ENCODE peak calls at places on chromosome 13, in five cellular contexts. F is HepG2, Y is GM12878, K is sigmoid colon, T is H1. A is an unnamed sample.

GRCh38 chr13:23514076-23514475 is 56.1 kb upstream of the TNFRSF19 start:
- DNase-seq in Y (no peak), K (no peak), T (no peak), F (no peak), A (no peak)

GRCh38 chr13:91144054-91144453 is 203.4 kb upstream of the MIR17HG start:
- DNase-seq in K (no peak), Y (no peak), F (no peak), T (no peak), A (no peak)

GRCh38 chr13:27022571-27023311 is 148.9 kb downstream of the USP12 start:
- DNase-seq in Y (no peak), T (no peak), K (peak), F (peak), A (no peak)

GRCh38 chr13:20219585-20219984 is 12.5 kb downstream of the GJB6 start:
- DNase-seq in K (no peak), F (no peak), T (no peak), Y (peak), A (no peak)

GRCh38 chr13:95601906-95602305 is 42.6 kb downstream of the DZIP1 start:
- DNase-seq in K (no peak), F (no peak), Y (no peak), T (no peak), A (no peak)

GRCh38 chr13:27857271-27857670 is 62.5 kb upstream of the PDX1 start:
- DNase-seq in Y (no peak), K (no peak), F (no peak), T (no peak), A (peak)

GRCh38 chr13:20356437-20356836 is 124.3 kb upstream of the GJB6 start:
- DNase-seq in Y (no peak), K (no peak), T (no peak), F (no peak), A (no peak)

GRCh38 chr13:59318320-59318930 is 845.3 kb downstream of the DIAPH3 start:
- DNase-seq in F (peak), T (peak), K (no peak), Y (peak), A (no peak)

GRCh38 chr13:86653009-86653408 is 853.8 kb upstream of the SLITRK6 start:
- DNase-seq in T (no peak), Y (no peak), K (no peak), F (no peak), A (no peak)
- TF ChIP-seq EP300 in T (no peak), Y (no peak), K (no peak), F (no peak), A (no peak)

GRCh38 chr13:73715910-73716257 is 418.3 kb downstream of the KLF12 start:
- DNase-seq in K (no peak), T (no peak), F (no peak), Y (no peak), A (no peak)
- TF ChIP-seq POLR2AphosphoS5 in K (no peak), T (no peak), F (no peak), Y (no peak), A (no peak)

GRCh38 chr13:66659291-66660012 is 570.7 kb downstream of the PCDH9 start:
- DNase-seq in T (no peak), F (no peak), Y (no peak), K (no peak), A (no peak)

GRCh38 chr13:66661336-66661735 is 568.8 kb downstream of the PCDH9 start:
- DNase-seq in Y (no peak), K (no peak), T (no peak), F (no peak), A (no peak)

GRCh38 chr13:66656050-66656449 is 574.1 kb downstream of the PCDH9 start:
- DNase-seq in F (no peak), Y (no peak), T (no peak), K (no peak), A (no peak)

GRCh38 chr13:66660013-66660804 is 569.9 kb downstream of the PCDH9 start:
- DNase-seq in K (no peak), F (no peak), Y (no peak), T (no peak), A (no peak)

GRCh38 chr13:66657165-66657895 is 572.8 kb downstream of the PCDH9 start:
- DNase-seq in F (peak), K (peak), Y (no peak), T (no peak), A (no peak)
- TF ChIP-seq EP300 in F (no peak), K (no peak), Y (no peak), T (no peak), A (no peak)

GRCh38 chr13:42270160-42270856 is 1.6 kb upstream of the AKAP11 start:
- DNase-seq in T (no peak), K (no peak), F (no peak), Y (no peak), A (no peak)

GRCh38 chr13:42271337-42272114 is 426 bp upstream of the AKAP11 start:
- DNase-seq in F (peak), K (peak), Y (peak), T (peak), A (peak)

GRCh38 chr13:42270857-42271215 is 1.1 kb upstream of the AKAP11 start:
- DNase-seq in K (no peak), T (no peak), F (no peak), Y (no peak), A (no peak)

GRCh38 chr13:42272776-42273175 is 824 bp downstream of the AKAP11 start:
- DNase-seq in K (no peak), T (no peak), Y (no peak), F (no peak), A (no peak)

DNA sequence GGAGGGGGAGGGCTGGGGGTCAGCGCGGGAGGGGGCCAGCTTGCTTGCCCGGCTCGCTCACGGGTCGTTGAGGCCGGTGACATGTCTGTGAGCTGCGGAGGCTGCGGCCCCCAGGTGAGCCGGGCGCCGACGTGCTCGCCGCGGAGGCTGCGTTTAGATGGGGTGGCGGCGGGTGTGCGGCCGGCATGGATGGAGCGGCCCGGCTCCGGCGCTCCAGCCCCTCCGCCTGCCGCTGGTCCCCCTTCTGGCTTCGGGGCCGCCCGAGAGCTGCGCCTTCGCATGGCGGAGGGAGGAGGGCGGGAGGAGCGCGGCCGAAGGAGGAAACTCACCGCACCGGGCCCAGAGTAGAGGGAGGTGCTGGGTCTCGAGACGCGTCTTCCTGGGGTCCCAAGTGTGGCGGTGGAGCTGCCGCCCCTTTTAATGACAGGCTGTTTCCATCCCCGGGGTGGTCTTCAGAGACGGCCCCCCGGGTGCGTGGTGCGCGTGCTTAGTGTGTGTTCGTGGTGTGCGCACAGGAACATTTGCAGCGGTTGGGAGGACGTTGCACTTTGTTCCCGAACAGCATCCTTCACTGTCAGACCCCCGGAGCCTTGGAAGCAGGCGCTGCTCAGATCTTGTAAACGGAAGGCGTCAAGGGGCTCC is at the start of gene AKAP11:
- DNase-seq in K (peak), T (no peak), F (peak), Y (no peak), A (peak)
- TF ChIP-seq POLR2AphosphoS5 in K (peak), T (no peak), F (no peak), Y (peak), A (peak)

A was measured in esophagus muscularis mucosa.